ENCODE peak calls at places on chromosomes 6 and 20, in four cellular contexts. D, Z, I and S are unnamed samples.

GRCh38 chr6:117169781-117170281 is 95.5 kb upstream of the VGLL2 start:
- DNase-seq in I (no peak), D (no peak), Z (no peak), S (no peak)

GRCh38 chr6:319177-320131 is 27.2 kb downstream of the DUSP22 start:
- DNase-seq in I (no peak), Z (no peak), D (no peak), S (no peak)

GRCh38 chr20:44598413-44599290 is 16.3 kb downstream of the PKIG start:
- DNase-seq in Z (no peak), I (peak), D (no peak), S (no peak)

GRCh38 chr20:47922280-47922675 is 137.0 kb upstream of the SULF2 start:
- DNase-seq in Z (no peak), D (peak), I (no peak), S (no peak)

GRCh38 chr20:63441136-63441776 is 31.2 kb downstream of the KCNQ2 start:
- DNase-seq in I (no peak), D (no peak), Z (no peak), S (no peak)

GRCh38 chr20:6265204-6265904 is 142.5 kb upstream of the FERMT1 start:
- DNase-seq in D (peak), I (peak), Z (no peak), S (peak)

GRCh38 chr6:12280458-12280857 is 9.7 kb upstream of the EDN1 start:
- DNase-seq in D (no peak), Z (no peak), I (no peak), S (no peak)

GRCh38 chr20:47719625-47720024 is 65.7 kb downstream of the SULF2 start:
- DNase-seq in D (no peak), I (no peak), Z (no peak), S (no peak)

GRCh38 chr20:20255104-20255503 is 112.8 kb upstream of the INSM1 start:
- DNase-seq in I (no peak), D (no peak), Z (no peak), S (no peak)

GRCh38 chr6:162416845-162417537 is 310.6 kb downstream of the PRKN start:
- DNase-seq in I (no peak), Z (no peak), D (no peak), S (no peak)

GRCh38 chr6:81969814-81970213 is 217.3 kb upstream of the TENT5A start:
- DNase-seq in I (peak), Z (peak), D (no peak), S (no peak)

GRCh38 chr6:170094686-170095272 is 196.1 kb downstream of the DLL1 start:
- DNase-seq in D (no peak), I (no peak), Z (no peak), S (no peak)

GRCh38 chr20:57611605-57612311 is 8.5 kb downstream of the ZBP1 start:
- DNase-seq in I (no peak), D (no peak), Z (no peak), S (no peak)

GRCh38 chr6:24743265-24743943 is 24.4 kb upstream of the C6orf62 start:
- DNase-seq in I (peak), Z (no peak), D (no peak), S (peak)

GRCh38 chr6:127186889-127187288 is 68.4 kb downstream of the RSPO3 start:
- DNase-seq in Z (no peak), I (peak), D (peak), S (peak)

GRCh38 chr6:31908791-31909190 is 6.9 kb upstream of the ZBTB12 start:
- DNase-seq in Z (no peak), I (peak), D (peak), S (no peak)

GRCh38 chr20:12355185-12355584 is 437.5 kb downstream of the BTBD3 start:
- DNase-seq in I (no peak), Z (no peak), D (no peak), S (no peak)

GRCh38 chr6:81031429-81031828 is 721.1 kb downstream of the TENT5A start:
- DNase-seq in I (no peak), D (no peak), Z (no peak), S (no peak)

GRCh38 chr6:4059115-4059777 is 19.7 kb downstream of the FAM217A start:
- DNase-seq in Z (peak), I (peak), D (peak), S (no peak)

GRCh38 chr6:10146723-10147451 is 268.0 kb downstream of the TFAP2A start:
- DNase-seq in Z (no peak), D (peak), I (peak), S (peak)

GRCh38 chr6:85494551-85495337 is 44.9 kb downstream of the NT5E start:
- DNase-seq in D (no peak), Z (no peak), I (no peak), S (no peak)

GRCh38 chr6:138692978-138693909 is 80.3 kb upstream of the CCDC28A start:
- DNase-seq in Z (peak), D (peak), I (peak), S (peak)

GRCh38 chr6:168164462-168165061 is 85.5 kb upstream of the FRMD1 start:
- DNase-seq in Z (no peak), I (no peak), D (no peak), S (no peak)

GRCh38 chr6:19691465-19692167 is 145.6 kb upstream of the ID4 start:
- DNase-seq in I (no peak), Z (peak), D (no peak), S (no peak)

GRCh38 chr6:16764188-16764950 is 3.1 kb upstream of the ATXN1 start:
- DNase-seq in Z (no peak), D (peak), I (peak), S (no peak)

GRCh38 chr20:22617160-22617559 is 32.8 kb upstream of the FOXA2 start:
- DNase-seq in I (peak), Z (no peak), D (peak), S (no peak)

GRCh38 chr20:62583424-62583920 is 58.8 kb upstream of the SLCO4A1 start:
- DNase-seq in Z (no peak), I (peak), D (no peak), S (no peak)

GRCh38 chr6:143684484-143684883 is 6.7 kb downstream of the PHACTR2 start:
- DNase-seq in I (no peak), Z (no peak), D (no peak), S (no peak)

GRCh38 chr6:18405477-18406293 is 18.5 kb downstream of the RNF144B start:
- DNase-seq in Z (no peak), D (no peak), I (no peak), S (no peak)

GRCh38 chr6:110355727-110356126 is 2.4 kb downstream of the METTL24 start:
- DNase-seq in I (no peak), D (no peak), Z (no peak), S (no peak)

GRCh38 chr6:75386050-75386770 is 101.6 kb upstream of the TMEM30A start:
- DNase-seq in Z (no peak), D (no peak), I (no peak), S (no peak)

GRCh38 chr20:17646901-17647301 is 35.1 kb downstream of the RRBP1 start:
- DNase-seq in Z (no peak), D (no peak), I (no peak), S (no peak)

GRCh38 chr6:56399672-56400263 is 152.4 kb upstream of the COL21A1 start:
- DNase-seq in I (no peak), D (peak), Z (no peak), S (no peak)

GRCh38 chr6:161244725-161245124 is 29.1 kb downstream of the AGPAT4 start:
- DNase-seq in Z (no peak), D (no peak), I (peak), S (no peak)

GRCh38 chr6:33419580-33420492 is at the start of gene SYNGAP1:
- DNase-seq in Z (no peak), D (no peak), I (peak), S (no peak)

GRCh38 chr6:131182991-131183425 is 47.7 kb downstream of the AKAP7 start:
- DNase-seq in I (peak), Z (no peak), D (peak), S (no peak)

GRCh38 chr6:129726650-129727049 is 16.7 kb upstream of the ARHGAP18 start:
- DNase-seq in I (no peak), D (no peak), Z (no peak), S (no peak)
- TF ChIP-seq ZNF274 in I (no peak), D (no peak), Z (no peak), S (no peak)

DNA sequence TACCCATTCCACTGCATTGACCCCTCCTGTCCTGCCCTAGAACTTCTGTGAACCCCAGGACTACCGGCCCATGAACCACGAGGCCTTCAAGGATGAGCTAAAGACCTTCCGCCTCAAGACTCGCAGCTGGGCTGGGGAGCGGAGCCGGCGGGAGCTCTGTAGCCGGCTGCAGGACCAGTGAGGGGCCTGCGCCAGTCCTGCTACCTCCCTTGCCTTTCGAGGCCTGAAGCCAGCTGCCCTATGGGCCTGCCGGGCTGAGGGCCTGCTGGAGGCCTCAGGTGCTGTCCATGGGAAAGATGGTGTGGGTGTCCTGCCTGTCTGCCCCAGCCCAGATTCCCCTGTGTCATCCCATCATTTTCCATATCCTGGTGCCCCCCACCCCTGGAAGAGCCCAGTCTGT is 8.7 kb downstream of the CDC25B start:
- DNase-seq in D (no peak), Z (no peak), I (no peak), S (no peak)
- TF ChIP-seq ZNF274 in D (no peak), Z (no peak), I (no peak), S (no peak)

DNA sequence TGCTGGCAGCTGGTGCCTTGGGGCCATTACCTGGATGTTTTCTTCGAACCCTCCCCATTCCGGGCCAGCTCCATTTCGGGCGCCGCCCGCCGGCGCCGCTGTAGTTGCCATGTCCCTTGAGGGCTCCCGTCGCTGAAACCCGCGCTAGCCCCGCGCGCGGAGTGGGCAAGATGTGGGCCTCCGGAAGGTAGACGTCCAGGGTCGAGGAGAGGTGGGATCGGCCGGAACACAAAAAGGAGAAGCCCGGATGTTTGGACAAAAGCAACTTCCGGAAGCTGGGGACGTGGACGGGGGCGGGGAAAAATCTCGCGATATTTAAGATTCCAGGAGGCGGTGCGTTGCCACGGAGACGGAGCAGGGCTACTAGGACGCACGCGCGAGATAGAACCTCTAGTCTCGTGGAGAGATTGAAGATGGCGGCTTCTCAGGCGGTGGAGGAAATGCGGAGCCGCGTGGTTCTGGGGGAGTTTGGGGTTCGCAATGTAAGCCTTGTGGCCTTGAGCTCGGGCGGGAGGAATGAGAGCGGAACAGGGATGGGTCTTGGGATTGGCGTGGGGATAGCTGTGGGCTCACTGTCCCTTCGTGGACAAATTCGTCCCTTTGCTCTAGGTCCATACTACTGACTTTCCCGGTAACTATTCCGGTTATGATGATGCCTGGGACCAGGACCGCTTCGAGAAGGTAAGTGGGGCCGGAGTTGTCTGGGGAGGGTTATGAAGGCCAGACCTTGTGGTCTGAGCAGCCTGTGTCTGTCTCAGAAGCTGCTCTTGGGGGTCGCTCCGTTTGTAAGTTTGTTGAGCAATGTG is at the start of the genes POLR1C and YIPF3:
- DNase-seq in I (peak), D (peak), Z (peak), S (peak)
- TF ChIP-seq ZNF274 in I (no peak), D (peak), Z (no peak), S (no peak)

GRCh38 chr6:125380474-125380873 is 78.7 kb upstream of the HDDC2 start:
- DNase-seq in I (no peak), D (no peak), Z (no peak), S (no peak)

GRCh38 chr6:125375013-125375412 is 73.2 kb upstream of the HDDC2 start:
- DNase-seq in D (no peak), Z (no peak), I (no peak), S (no peak)

GRCh38 chr6:125375841-125376240 is 74.1 kb upstream of the HDDC2 start:
- DNase-seq in Z (no peak), I (no peak), D (no peak), S (no peak)

GRCh38 chr6:125377621-125378020 is 75.9 kb upstream of the HDDC2 start:
- DNase-seq in Z (no peak), D (no peak), I (no peak), S (no peak)
- TF ChIP-seq ZNF274 in Z (no peak), D (no peak), I (no peak), S (no peak)

DNA sequence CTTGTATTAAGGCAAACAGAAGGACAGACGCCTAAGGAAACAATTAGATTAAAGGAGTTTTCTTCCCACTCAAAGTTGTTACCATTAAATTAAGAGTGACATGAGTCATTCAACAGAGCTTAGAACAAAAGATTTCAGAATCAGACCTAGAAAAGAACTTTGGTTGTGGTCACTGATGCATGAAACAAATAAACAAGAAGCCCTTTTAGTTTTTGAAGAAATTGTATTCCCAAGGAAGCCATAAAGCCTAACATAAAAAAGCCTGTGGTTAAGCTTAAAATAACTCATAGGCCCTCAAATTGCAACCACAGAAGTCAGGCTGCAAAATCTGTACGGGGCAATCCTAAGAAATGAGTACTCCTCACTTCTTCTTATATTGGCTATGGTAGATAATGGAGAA is 17.9 kb upstream of the TRIM26 start:
- DNase-seq in I (no peak), Z (no peak), D (no peak), S (no peak)
- TF ChIP-seq ZNF274 in I (no peak), Z (no peak), D (no peak), S (no peak)

DNA sequence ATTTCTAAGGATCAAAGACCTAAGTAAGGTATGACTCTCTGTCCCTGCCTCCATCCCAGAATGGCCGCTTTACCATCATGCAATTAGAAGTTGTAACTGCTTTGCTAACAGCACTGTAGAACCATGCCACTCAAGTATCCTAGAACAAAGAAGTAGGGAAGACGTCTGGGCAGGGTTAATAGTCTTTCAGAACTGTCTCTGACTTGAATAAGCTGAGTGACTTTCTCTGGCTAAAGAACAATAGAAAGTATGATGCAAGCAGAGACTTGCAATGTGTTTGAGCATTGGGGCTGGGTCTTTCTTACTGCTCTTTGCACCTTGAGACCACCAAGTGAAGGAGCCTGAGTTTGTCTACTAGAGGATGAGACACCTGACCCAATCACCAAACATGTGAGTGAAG is 279.6 kb upstream of the JAG1 start:
- DNase-seq in D (no peak), I (no peak), Z (no peak), S (no peak)
- TF ChIP-seq ZNF274 in D (no peak), I (no peak), Z (no peak), S (no peak)

GRCh38 chr6:136628996-136629395 is 78.8 kb upstream of the MAP7 start:
- DNase-seq in D (no peak), Z (no peak), I (no peak), S (no peak)

GRCh38 chr6:136635615-136636014 is 85.4 kb upstream of the MAP7 start:
- DNase-seq in D (no peak), Z (no peak), I (no peak), S (no peak)

DNA sequence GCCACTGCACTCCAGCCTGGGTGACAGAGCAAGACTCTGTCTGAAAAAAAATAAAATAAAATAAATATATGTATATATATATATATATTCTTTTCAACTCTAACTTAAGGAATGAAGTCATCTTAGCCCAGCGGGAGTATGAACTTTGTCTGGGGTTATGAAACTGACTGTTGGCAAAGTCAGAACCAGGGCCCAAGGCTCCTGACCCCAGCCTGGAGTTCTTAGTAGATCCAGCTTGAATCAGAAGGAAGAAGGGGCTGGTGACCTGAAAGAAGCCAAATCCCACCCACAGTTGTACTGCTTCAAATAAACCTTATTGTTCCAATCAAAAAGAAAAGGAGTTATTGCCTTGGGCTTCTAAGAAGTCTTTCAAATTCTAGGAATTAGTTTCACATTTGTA is 83.1 kb upstream of the MAP7 start:
- DNase-seq in D (no peak), Z (no peak), I (no peak), S (no peak)
- TF ChIP-seq ZNF274 in D (no peak), Z (no peak), I (no peak), S (no peak)